ENCODE peak calls at places on chromosome 1, in seven cellular contexts. C is epithelial cell of esophagus; E is activated CD4-positive, alpha-beta T cell treated with anti-CD3 and anti-CD28 coated beads for 48 hours; H is bronchial epithelial cell; P is mesenteric fat pad; W is A549; M is hippocampal formation. D is an unnamed sample.

GRCh38 chr1:206905295-206906164 is 8.3 kb downstream of the IL24 start:
- DNase-seq in C (peak; percentile 97), E (peak; percentile 69), H (peak; percentile 100), P (no peak), W (peak; percentile 77), M (no peak), D (no peak)

GRCh38 chr1:9753121-9753531 is 70.6 kb downstream of the CLSTN1 start:
- DNase-seq in E (no peak), W (no peak), C (peak; percentile 87), M (no peak), P (no peak), H (peak; percentile 70), D (peak; percentile 68)

GRCh38 chr1:103307751-103308150 is 199.4 kb upstream of the COL11A1 start:
- DNase-seq in W (no peak), E (no peak), P (no peak), M (no peak), C (no peak), H (no peak), D (no peak)

GRCh38 chr1:211639500-211640361 is 35.7 kb downstream of the NEK2 start:
- DNase-seq in M (no peak), P (peak; percentile 82), E (no peak), C (peak; percentile 82), H (peak; percentile 70), W (peak; percentile 38), D (no peak)

GRCh38 chr1:196723325-196724185 is 51.1 kb upstream of the CFHR3 start:
- DNase-seq in W (peak; percentile 68), P (no peak), E (peak; percentile 3), M (no peak), H (peak; percentile 50), C (peak; percentile 88), D (no peak)

GRCh38 chr1:50724626-50725286 is 235.3 kb downstream of the FAF1 start:
- DNase-seq in C (no peak), P (no peak), W (no peak), M (no peak), H (no peak), E (no peak), D (no peak)

GRCh38 chr1:86150553-86151055 is 6.0 kb downstream of the COL24A1 start:
- DNase-seq in W (no peak), M (no peak), H (no peak), C (peak; percentile 16), P (no peak), E (no peak), D (no peak)

GRCh38 chr1:93804412-93804811 is 74.6 kb downstream of the DNTTIP2 start:
- DNase-seq in W (peak; percentile 64), P (no peak), H (peak; percentile 90), E (no peak), C (peak; percentile 84), M (no peak), D (no peak)

GRCh38 chr1:12518956-12519707 is 98.9 kb downstream of the DHRS3 start:
- DNase-seq in W (no peak), H (no peak), C (no peak), P (peak; percentile 91), M (peak; percentile 36), E (peak; percentile 78), D (peak; percentile 90)

GRCh38 chr1:2814511-2815075 is 13.1 kb upstream of the TTC34 start:
- DNase-seq in C (no peak), W (no peak), H (no peak), E (no peak), P (no peak), M (no peak), D (peak; percentile 1)

GRCh38 chr1:155940993-155941844 is at the start of gene RXFP4:
- DNase-seq in P (no peak), H (peak; percentile 38), C (peak; percentile 34), M (no peak), E (peak; percentile 34), W (peak; percentile 63), D (no peak)

GRCh38 chr1:2376931-2377672 is 14.3 kb downstream of the MORN1 start:
- DNase-seq in P (no peak), W (no peak), E (no peak), H (no peak), C (no peak), M (no peak), D (no peak)

GRCh38 chr1:26998319-26999300 is 5.1 kb downstream of the TRNP1 start:
- DNase-seq in P (no peak), H (peak; percentile 86), M (no peak), C (peak; percentile 90), W (peak; percentile 67), E (no peak), D (no peak)

GRCh38 chr1:109722920-109723319 is 10.9 kb downstream of the GSTM5 start:
- DNase-seq in C (no peak), W (no peak), P (no peak), E (no peak), H (no peak), M (no peak), D (no peak)

GRCh38 chr1:6100801-6101783 is 55.4 kb downstream of the KCNAB2 start:
- DNase-seq in C (no peak), M (no peak), H (no peak), P (no peak), E (no peak), W (no peak), D (peak; percentile 10)

GRCh38 chr1:179251675-179252074 is 22.2 kb upstream of the ABL2 start:
- DNase-seq in M (peak; percentile 26), E (no peak), W (peak; percentile 59), H (peak; percentile 49), C (peak; percentile 58), P (no peak), D (no peak)

GRCh38 chr1:158058339-158059025 is 65.0 kb downstream of the KIRREL1 start:
- DNase-seq in W (no peak), P (no peak), C (no peak), E (no peak), M (no peak), H (no peak), D (no peak)

GRCh38 chr1:67429528-67430357 is 459 bp downstream of the SERBP1 start:
- DNase-seq in C (no peak), M (no peak), W (peak; percentile 14), P (no peak), H (no peak), E (peak; percentile 49), D (peak; percentile 66)

GRCh38 chr1:32393832-32394140 is 455 bp downstream of the BSDC1 start:
- DNase-seq in H (peak; percentile 20), M (no peak), C (peak; percentile 57), E (no peak), W (no peak), P (no peak), D (no peak)

GRCh38 chr1:57316291-57316690 is 107.6 kb downstream of the DAB1 start:
- DNase-seq in E (no peak), H (no peak), M (no peak), W (no peak), P (no peak), C (no peak), D (no peak)

GRCh38 chr1:94092210-94092613 is 28.7 kb downstream of the ABCA4 start:
- DNase-seq in C (no peak), E (no peak), H (no peak), W (no peak), M (no peak), P (no peak), D (no peak)

GRCh38 chr1:40530735-40531380 is 579 bp upstream of the ZNF684 start:
- DNase-seq in W (peak; percentile 28), P (no peak), H (no peak), M (peak; percentile 67), E (no peak), C (no peak), D (no peak)

GRCh38 chr1:43591181-43591580 is 58.8 kb upstream of the KDM4A start:
- DNase-seq in E (no peak), P (no peak), H (no peak), M (no peak), C (no peak), W (no peak), D (no peak)

GRCh38 chr1:207070811-207071210 is 17.7 kb downstream of the PFKFB2 start:
- DNase-seq in M (no peak), P (no peak), E (no peak), W (no peak), C (no peak), H (no peak), D (no peak)

D was measured in psoas muscle.